ENCODE peak calls at places on chromosomes 4 and X, in four cellular contexts. H, G, X and R are unnamed samples.

GRCh38 chr4:25879991-25880641 is 17.3 kb upstream of the SEL1L3 start:
- DNase-seq in H (no peak), G (no peak), X (peak), R (no peak)

GRCh38 chrX:29299689-29300088 is 712.4 kb downstream of the IL1RAPL1 start:
- DNase-seq in H (no peak), G (no peak), X (peak), R (no peak)

GRCh38 chr4:115720611-115721010 is 607.2 kb upstream of the NDST4 start:
- DNase-seq in H (no peak), G (no peak), X (no peak), R (no peak)

GRCh38 chr4:143357161-143357845 is 20.6 kb downstream of the GAB1 start:
- DNase-seq in H (no peak), G (no peak), X (no peak), R (no peak)

GRCh38 chr4:36152712-36153111 is 91.6 kb downstream of the ARAP2 start:
- DNase-seq in H (no peak), G (no peak), X (no peak), R (no peak)

GRCh38 chrX:153801646-153802045 is 7.2 kb downstream of the SSR4 start:
- DNase-seq in H (no peak), G (no peak), X (no peak), R (no peak)

GRCh38 chr4:163331629-163332360 is 601 bp downstream of the NPY1R start:
- DNase-seq in H (peak), G (no peak), X (peak), R (no peak)

GRCh38 chrX:40078489-40079288 is 19.1 kb downstream of the BCOR start:
- DNase-seq in H (no peak), G (no peak), X (no peak), R (no peak)

GRCh38 chrX:110384490-110384889 is 25.8 kb downstream of the RTL9 start:
- DNase-seq in H (no peak), G (no peak), X (peak), R (no peak)

DNA sequence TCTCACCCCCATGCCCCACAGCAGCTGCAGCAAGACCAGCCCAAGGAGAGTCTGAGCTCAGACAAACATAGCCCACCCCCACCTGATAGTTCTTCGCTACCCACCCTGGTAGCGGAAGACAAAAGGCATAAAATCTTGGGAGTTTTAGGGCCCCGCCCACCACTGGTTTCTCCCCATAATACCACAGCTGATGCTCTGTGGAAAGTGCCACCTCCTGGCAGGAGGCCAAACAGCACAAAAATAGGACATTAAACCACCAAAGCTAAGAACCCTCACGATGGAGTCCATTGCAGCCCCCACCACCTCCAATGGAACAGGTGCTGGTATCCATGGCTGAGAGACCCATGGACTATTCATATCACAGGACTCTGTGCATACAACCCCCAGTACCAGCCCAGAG is 226.7 kb downstream of the SNCA start:
- DNase-seq in H (no peak), G (no peak), X (no peak), R (no peak)
- TF ChIP-seq CTCF in H (no peak), G (no peak), X (no peak), R (no peak)

DNA sequence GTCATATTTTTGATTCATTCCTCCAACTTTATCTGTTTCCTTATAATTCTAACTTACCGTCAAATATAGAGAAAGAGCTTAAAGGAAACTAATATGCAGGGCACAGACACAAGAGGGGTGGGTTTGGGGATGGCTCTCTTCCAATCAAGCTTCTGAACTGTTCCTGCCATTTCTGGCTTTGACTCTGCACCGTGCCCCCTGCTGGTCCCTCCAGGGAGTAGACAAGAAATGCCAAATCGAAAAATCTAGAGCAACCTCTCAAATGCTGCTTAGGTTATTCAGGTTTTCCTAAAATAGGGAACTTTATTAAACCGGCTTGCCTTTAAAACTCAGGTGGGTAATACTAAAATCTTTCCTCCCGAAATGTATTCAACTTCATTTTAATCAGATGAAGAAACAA is 39.8 kb upstream of the VCX3A start:
- DNase-seq in H (peak), G (no peak), X (no peak), R (no peak)
- TF ChIP-seq CTCF in H (peak), G (no peak), X (no peak), R (peak)

GRCh38 chr4:138897818-138898226 is 117.8 kb upstream of the NOCT start:
- DNase-seq in H (no peak), G (no peak), X (peak), R (no peak)
- TF ChIP-seq CTCF in H (no peak), G (no peak), X (no peak), R (no peak)

DNA sequence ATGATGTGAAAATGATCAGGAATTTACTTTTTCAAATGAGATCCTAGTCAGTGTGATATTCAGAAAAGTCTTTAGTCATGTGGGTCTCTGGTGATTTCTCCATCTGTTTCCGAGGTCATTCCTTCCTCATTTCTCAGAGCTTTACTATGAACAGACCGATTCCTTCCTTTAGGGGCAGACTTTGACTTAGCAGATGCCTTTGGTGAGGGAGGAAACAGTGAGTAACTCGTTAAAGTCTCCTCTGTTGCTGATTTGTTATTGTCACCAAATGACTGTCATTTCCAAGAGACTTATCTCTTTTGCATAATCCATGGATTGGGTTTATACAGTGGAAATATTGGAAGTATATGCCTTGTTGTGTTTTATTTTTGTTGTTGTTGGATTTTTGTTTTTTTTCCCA is 76.2 kb upstream of the CD99 start:
- DNase-seq in H (no peak), G (peak), X (peak), R (peak)
- TF ChIP-seq CTCF in H (no peak), G (peak), X (peak), R (peak)

DNA sequence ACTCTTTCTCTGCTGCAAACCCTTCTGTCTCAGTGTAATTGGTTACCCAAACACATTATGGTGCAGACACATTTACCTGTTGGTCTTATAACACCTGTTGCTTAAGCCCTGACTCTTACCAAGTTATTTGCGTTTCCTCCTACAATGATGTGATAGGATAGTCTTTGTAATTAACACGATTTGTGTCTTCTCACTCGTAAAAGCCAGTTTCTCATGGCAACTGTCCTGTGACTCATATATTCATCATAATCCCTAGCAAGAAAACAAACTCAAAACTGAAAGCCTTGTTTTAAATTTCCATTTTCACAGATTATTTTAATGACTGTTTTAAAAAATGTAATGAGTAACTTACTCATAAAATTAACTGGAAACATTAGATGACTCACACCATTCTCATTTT is 495.2 kb downstream of the NLGN4X start:
- DNase-seq in H (no peak), G (no peak), X (no peak), R (no peak)
- TF ChIP-seq CTCF in H (no peak), G (no peak), X (no peak), R (no peak)

GRCh38 chrX:2967998-2968909 is 38.1 kb upstream of the ARSH start:
- DNase-seq in H (no peak), G (peak), X (peak), R (no peak)
- TF ChIP-seq CTCF in H (no peak), G (peak), X (no peak), R (no peak)

GRCh38 chrX:24561121-24561520 is 86.0 kb downstream of the PCYT1B start:
- DNase-seq in H (no peak), G (no peak), X (peak), R (no peak)
- TF ChIP-seq CTCF in H (no peak), G (no peak), X (peak), R (peak)

GRCh38 chr4:176959980-176960379 is 167.3 kb upstream of the VEGFC start:
- DNase-seq in H (no peak), G (no peak), X (peak), R (no peak)

GRCh38 chr4:176969011-176969410 is 176.3 kb upstream of the VEGFC start:
- DNase-seq in H (no peak), G (no peak), X (no peak), R (no peak)

GRCh38 chr4:176967586-176967985 is 174.9 kb upstream of the VEGFC start:
- DNase-seq in H (no peak), G (no peak), X (no peak), R (no peak)

GRCh38 chr4:176964116-176964691 is 171.5 kb upstream of the VEGFC start:
- DNase-seq in H (no peak), G (no peak), X (peak), R (no peak)
- TF ChIP-seq CTCF in H (peak), G (no peak), X (peak), R (peak)

GRCh38 chr4:53656421-53656981 is 65.2 kb upstream of the LNX1 start:
- DNase-seq in H (no peak), G (peak), X (peak), R (no peak)
- TF ChIP-seq CTCF in H (no peak), G (peak), X (peak), R (peak)

GRCh38 chrX:1246816-1247215 is 21.8 kb upstream of the CSF2RA start:
- DNase-seq in H (peak), G (no peak), X (peak), R (no peak)
- TF ChIP-seq CTCF in H (peak), G (peak), X (peak), R (peak)